ENCODE peak calls at places on chromosome 17, in four cellular contexts. B is HCT116; S is activated naive CD8-positive, alpha-beta T cell treated with anti-CD3 and anti-CD28 coated beads, Interleukin-2, amount 50 U/mL, for 24 hours; R is T-helper 17 cell. G is an unnamed sample.

GRCh38 chr17:2302740-2303277 is 776 bp downstream of the SMG6 start:
- ATAC-seq in B (peak), S (no peak), R (peak), G (peak)

GRCh38 chr17:1714488-1714979 is 4.4 kb upstream of the TLCD2 start:
- ATAC-seq in B (peak), S (no peak), R (no peak), G (peak)

GRCh38 chr17:73827627-73828241 is 183.5 kb upstream of the SDK2 start:
- ATAC-seq in B (no peak), S (no peak), R (peak), G (no peak)

GRCh38 chr17:21161498-21162393 is 35.0 kb downstream of the DHRS7B start:
- ATAC-seq in B (no peak), S (no peak), R (no peak), G (peak)

GRCh38 chr17:78366109-78366848 is 6.4 kb upstream of the SOCS3 start:
- ATAC-seq in B (no peak), S (no peak), R (no peak), G (no peak)

GRCh38 chr17:56681561-56682266 is 88.2 kb downstream of the NOG start:
- ATAC-seq in B (peak), S (peak), R (peak), G (peak)

GRCh38 chr17:78137392-78138203 is 7.0 kb downstream of the TMC8 start:
- ATAC-seq in B (no peak), S (peak), R (no peak), G (no peak)

GRCh38 chr17:76783146-76783545 is 45.2 kb downstream of the MFSD11 start:
- ATAC-seq in B (no peak), S (no peak), R (no peak), G (no peak)

GRCh38 chr17:40422990-40423611 is 5.4 kb upstream of the TOP2A start:
- ATAC-seq in B (peak), S (no peak), R (no peak), G (peak)

GRCh38 chr17:40180694-40181093 is 3.4 kb downstream of the RAPGEFL1 start:
- ATAC-seq in B (peak), S (no peak), R (no peak), G (no peak)

GRCh38 chr17:81901167-81902022 is 643 bp upstream of the NPB start:
- ATAC-seq in B (peak), S (peak), R (peak), G (peak)

GRCh38 chr17:200604-200985 is 19.1 kb upstream of the DOC2B start:
- ATAC-seq in B (no peak), S (no peak), R (no peak), G (no peak)

GRCh38 chr17:68544111-68544510 is 31.9 kb downstream of the PRKAR1A start:
- ATAC-seq in B (no peak), S (no peak), R (no peak), G (no peak)

GRCh38 chr17:66714046-66715023 is 120.6 kb upstream of the CACNG5 start:
- ATAC-seq in B (no peak), S (no peak), R (no peak), G (no peak)

GRCh38 chr17:5468075-5468473 is 708 bp downstream of the DHX33 start:
- ATAC-seq in B (peak), S (peak), R (peak), G (peak)

GRCh38 chr17:75808905-75809621 is 24.5 kb downstream of the UNK start:
- ATAC-seq in B (no peak), S (peak), R (no peak), G (peak)

GRCh38 chr17:6506679-6507231 is 49.6 kb downstream of the PITPNM3 start:
- ATAC-seq in B (peak), S (no peak), R (no peak), G (peak)

GRCh38 chr17:50297407-50297865 is 23.2 kb downstream of the TMEM92 start:
- ATAC-seq in B (peak), S (peak), R (peak), G (peak)

GRCh38 chr17:16258916-16259315 is 41.9 kb downstream of the PIGL start:
- ATAC-seq in B (no peak), S (no peak), R (no peak), G (no peak)

GRCh38 chr17:81097134-81097942 is 62.4 kb downstream of the BAIAP2 start:
- ATAC-seq in B (peak), S (no peak), R (no peak), G (peak)

GRCh38 chr17:18219016-18219415 is 6.4 kb upstream of the LLGL1 start:
- ATAC-seq in B (no peak), S (no peak), R (no peak), G (peak)

GRCh38 chr17:62750502-62751349 is 57.4 kb downstream of the MARCHF10 start:
- ATAC-seq in B (no peak), S (no peak), R (no peak), G (no peak)

GRCh38 chr17:36667922-36668321 is 66.5 kb downstream of the MRM1 start:
- ATAC-seq in B (peak), S (peak), R (no peak), G (no peak)

GRCh38 chr17:72614871-72615626 is 477.4 kb downstream of the SLC39A11 start:
- ATAC-seq in B (peak), S (no peak), R (no peak), G (no peak)

GRCh38 chr17:78414178-78415162 is 36.0 kb downstream of the PGS1 start:
- ATAC-seq in B (no peak), S (peak), R (peak), G (no peak)

GRCh38 chr17:17570207-17570797 is 21.2 kb downstream of the PEMT start:
- ATAC-seq in B (peak), S (no peak), R (no peak), G (peak)

GRCh38 chr17:8662973-8663372 is 32.4 kb upstream of the MYH10 start:
- ATAC-seq in B (no peak), S (no peak), R (no peak), G (no peak)

GRCh38 chr17:68657166-68657940 is 56.2 kb upstream of the FAM20A start:
- ATAC-seq in B (no peak), S (no peak), R (no peak), G (no peak)

GRCh38 chr17:496761-497586 is 144.4 kb upstream of the RPH3AL start:
- ATAC-seq in B (no peak), S (peak), R (no peak), G (peak)

GRCh38 chr17:29129731-29130130 is 50.5 kb downstream of the MYO18A start:
- ATAC-seq in B (no peak), S (no peak), R (no peak), G (no peak)

GRCh38 chr17:78316867-78317816 is 42.7 kb downstream of the SOCS3 start:
- ATAC-seq in B (peak), S (no peak), R (no peak), G (peak)

GRCh38 chr17:1592751-1593629 is 30.4 kb upstream of the PITPNA start:
- ATAC-seq in B (no peak), S (peak), R (peak), G (no peak)

GRCh38 chr17:45395569-45396415 is 36.9 kb downstream of the ARHGAP27 start:
- ATAC-seq in B (peak), S (no peak), R (no peak), G (no peak)

GRCh38 chr17:3885970-3886369 is 6.9 kb downstream of the CAMKK1 start:
- ATAC-seq in B (peak), S (no peak), R (no peak), G (peak)

GRCh38 chr17:16459850-16460550 is 32.0 kb downstream of the LRRC75A start:
- ATAC-seq in B (peak), S (no peak), R (no peak), G (no peak)

GRCh38 chr17:73142763-73143395 is 21.9 kb upstream of the SSTR2 start:
- ATAC-seq in B (no peak), S (peak), R (peak), G (peak)

G was measured in SK-N-SH treated with all-trans-retinoic acid at 6 μM for 48 hours.